ENCODE peak calls at places on chromosomes 4 and X, in ten cellular contexts. W is HuH-7; U is memory B cell; V is cerebellar cortex; L is H4; G is effector memory CD4-positive, alpha-beta T cell; P is NCI-H1694 treated with DMSO at 0.1 percent for 48 hours; R is astrocyte of the cerebellum; A is cardiac muscle cell; B is endothelial cell. X is an unnamed sample.

GRCh38 chrX:46730765-46731164 is 28.2 kb downstream of the SLC9A7 start:
- DNase-seq in R (no peak), G (no peak), V (no peak), U (no peak), L (no peak), B (no peak), A (no peak), P (no peak), W (no peak), X (no peak)

GRCh38 chr4:164012396-164013027 is 518.0 kb downstream of the TMA16 start:
- DNase-seq in G (no peak), W (peak), P (no peak), B (peak), U (no peak), V (peak), L (peak), A (peak), R (peak), X (peak)

GRCh38 chr4:121448231-121448630 is 67.4 kb upstream of the QRFPR start:
- DNase-seq in A (no peak), V (no peak), G (no peak), P (no peak), L (no peak), U (no peak), R (no peak), W (no peak), B (no peak), X (no peak)

GRCh38 chrX:56498756-56499155 is 64.7 kb upstream of the UBQLN2 start:
- DNase-seq in R (no peak), L (no peak), U (no peak), W (no peak), V (no peak), P (no peak), A (no peak), G (no peak), B (no peak), X (no peak)

GRCh38 chrX:132266583-132267355 is 47.5 kb upstream of the RAP2C start:
- DNase-seq in W (no peak), U (no peak), P (no peak), B (no peak), R (no peak), V (no peak), A (no peak), L (no peak), G (no peak), X (no peak)

GRCh38 chr4:7816771-7817170 is 122.9 kb downstream of the AFAP1 start:
- DNase-seq in R (no peak), U (no peak), W (no peak), G (no peak), A (no peak), B (no peak), L (no peak), V (no peak), P (no peak), X (no peak)

GRCh38 chrX:50495616-50496015 is 25.0 kb upstream of the DGKK start:
- DNase-seq in U (no peak), A (no peak), W (no peak), V (no peak), L (no peak), B (no peak), G (no peak), P (no peak), R (no peak), X (no peak)

GRCh38 chrX:39730671-39731389 is 366.9 kb downstream of the BCOR start:
- DNase-seq in A (peak), B (peak), U (peak), P (peak), G (peak), W (peak), V (peak), L (peak), R (peak), X (peak)

GRCh38 chr4:169099775-169100180 is 89.7 kb upstream of the CBR4 start:
- DNase-seq in L (no peak), B (no peak), U (no peak), A (no peak), P (no peak), W (no peak), G (no peak), R (peak), V (no peak), X (no peak)

GRCh38 chr4:6137027-6137746 is 63.2 kb downstream of the JAKMIP1 start:
- DNase-seq in V (no peak), W (no peak), G (no peak), A (no peak), L (no peak), U (no peak), P (no peak), B (no peak), R (no peak), X (no peak)

GRCh38 chrX:25754399-25754798 is 383.7 kb upstream of the MAGEB18 start:
- DNase-seq in B (no peak), V (no peak), G (no peak), W (no peak), U (no peak), A (no peak), P (no peak), L (no peak), R (no peak), X (peak)

GRCh38 chrX:110086916-110087484 is 84.1 kb downstream of the TMEM164 start:
- DNase-seq in P (no peak), G (no peak), L (peak), W (peak), U (no peak), V (no peak), R (peak), B (no peak), A (no peak), X (no peak)

GRCh38 chr4:176034936-176035335 is 30.7 kb upstream of the WDR17 start:
- DNase-seq in G (no peak), L (no peak), U (no peak), V (no peak), R (no peak), A (no peak), P (no peak), W (no peak), B (no peak), X (no peak)

GRCh38 chrX:44012484-44013096 is 39.4 kb upstream of the NDP start:
- DNase-seq in B (no peak), U (no peak), G (peak), P (no peak), R (peak), W (no peak), V (no peak), A (no peak), L (peak), X (no peak)

GRCh38 chrX:115560211-115560977 is 580 bp upstream of the PLS3 start:
- DNase-seq in W (peak), U (no peak), L (peak), R (no peak), A (no peak), P (no peak), V (no peak), G (no peak), B (no peak), X (no peak)

GRCh38 chr4:53007024-53007423 is 144.9 kb downstream of the RASL11B start:
- DNase-seq in G (no peak), U (no peak), W (no peak), L (no peak), B (no peak), A (no peak), R (no peak), V (no peak), P (no peak), X (no peak)

GRCh38 chr4:114012749-114013148 is 33.3 kb upstream of the ARSJ start:
- DNase-seq in R (no peak), G (no peak), V (no peak), B (no peak), P (no peak), A (no peak), U (no peak), L (no peak), W (no peak), X (no peak)

GRCh38 chrX:128458888-128459287 is 406.7 kb upstream of the ACTRT1 start:
- DNase-seq in B (no peak), W (no peak), V (no peak), R (peak), L (no peak), U (no peak), P (no peak), G (no peak), A (no peak), X (no peak)

X was measured in iPS DF 6.9.